ENCODE peak calls at places on chromosomes 6 and 20, in eight cellular contexts. Q, S, D, L, K, Y, C and U are unnamed samples.

GRCh38 chr6:42021847-42022754 is 28.2 kb upstream of the TAF8 start:
- DNase-seq in Q (no peak), S (no peak), D (peak; percentile 39), L (no peak), K (peak; percentile 84), Y (peak; percentile 66), C (no peak), U (no peak)

GRCh38 chr6:70241991-70242420 is 60.9 kb downstream of the COL9A1 start:
- DNase-seq in Q (no peak), S (no peak), D (no peak), L (no peak), K (no peak), Y (no peak), C (no peak), U (no peak)

GRCh38 chr6:12555781-12556180 is 160.8 kb upstream of the PHACTR1 start:
- DNase-seq in Q (no peak), S (no peak), D (no peak), L (no peak), K (no peak), Y (no peak), C (no peak), U (no peak)

GRCh38 chr6:16333580-16333979 is 95.2 kb downstream of the GMPR start:
- DNase-seq in Q (peak; percentile 88), S (no peak), D (no peak), L (no peak), K (no peak), Y (no peak), C (no peak), U (peak; percentile 30)

GRCh38 chr6:168526841-168527281 is 85.9 kb downstream of the SMOC2 start:
- DNase-seq in Q (peak; percentile 1), S (peak; percentile 36), D (no peak), L (no peak), K (no peak), Y (no peak), C (no peak), U (no peak)

GRCh38 chr6:32151131-32151884 is 431 bp downstream of the PRRT1 start:
- DNase-seq in Q (no peak), S (no peak), D (no peak), L (no peak), K (no peak), Y (no peak), C (no peak), U (no peak)

GRCh38 chr20:57316795-57317201 is 12.8 kb upstream of the SPO11 start:
- DNase-seq in Q (no peak), S (no peak), D (no peak), L (no peak), K (no peak), Y (no peak), C (no peak), U (no peak)

GRCh38 chr6:30766461-30767157 is 22.3 kb upstream of the IER3 start:
- DNase-seq in Q (no peak), S (no peak), D (no peak), L (no peak), K (no peak), Y (no peak), C (no peak), U (no peak)

GRCh38 chr20:48329676-48330644 is 497.8 kb downstream of the PREX1 start:
- DNase-seq in Q (peak; percentile 71), S (no peak), D (no peak), L (peak; percentile 56), K (no peak), Y (peak; percentile 47), C (no peak), U (no peak)

GRCh38 chr6:98824163-98824906 is 10.0 kb upstream of the POU3F2 start:
- DNase-seq in Q (peak; percentile 53), S (no peak), D (no peak), L (no peak), K (peak; percentile 75), Y (peak; percentile 17), C (no peak), U (no peak)

GRCh38 chr6:35728663-35729348 is 8.0 kb upstream of the ARMC12 start:
- DNase-seq in Q (no peak), S (no peak), D (no peak), L (no peak), K (peak; percentile 88), Y (no peak), C (peak; percentile 79), U (no peak)